ENCODE peak calls at places on chromosome 15, in nine cellular contexts. Y is mammary epithelial cell, G is PC-3, O is IMR-90, Z is K562, U is tibial nerve, M is neural progenitor cell, B is uterus, R is transverse colon. D is an unnamed sample. For H3K9me3, the result is how much of the 10 kb centered on the place peaks cover.

GRCh38 chr15:39530446-39531342 is 50.2 kb upstream of the THBS1 start:
- DNase-seq in Y (no peak), Z (no peak), G (no peak), B (no peak), U (no peak), M (no peak), O (peak), R (no peak), D (no peak)

GRCh38 chr15:71792521-71792920 is 17.8 kb upstream of the NR2E3 start:
- DNase-seq in R (no peak), Y (peak), O (peak), G (peak), M (no peak), Z (no peak), B (no peak), U (no peak), D (no peak)

GRCh38 chr15:64634576-64635485 is 140.6 kb downstream of the RBPMS2 start:
- DNase-seq in R (no peak), G (no peak), B (no peak), O (no peak), Y (no peak), U (no peak), M (peak), Z (no peak), D (peak)

GRCh38 chr15:45871121-45871855 is 236.5 kb downstream of the SQOR start:
- DNase-seq in G (peak), Z (no peak), B (no peak), M (no peak), R (peak), Y (peak), O (no peak), U (no peak), D (no peak)

GRCh38 chr15:70059476-70060213 is 38.1 kb downstream of the TLE3 start:
- DNase-seq in B (no peak), R (no peak), G (no peak), M (no peak), U (no peak), Y (no peak), Z (no peak), O (no peak), D (peak)

GRCh38 chr15:39110336-39110735 is 470.5 kb upstream of the THBS1 start:
- DNase-seq in Z (no peak), M (no peak), Y (peak), G (no peak), B (no peak), U (no peak), O (peak), R (no peak), D (no peak)

GRCh38 chr15:47398115-47398514 is 319.2 kb upstream of the SEMA6D start:
- DNase-seq in O (no peak), Z (no peak), U (no peak), M (no peak), Y (no peak), R (no peak), B (no peak), G (no peak), D (no peak)

GRCh38 chr15:58715266-58715917 is 34.1 kb downstream of the ADAM10 start:
- DNase-seq in U (no peak), G (no peak), R (no peak), O (no peak), Y (no peak), Z (no peak), B (no peak), M (no peak), D (no peak)

GRCh38 chr15:99997112-99997651 is 263.9 kb upstream of the LYSMD4 start:
- DNase-seq in M (no peak), Z (no peak), B (peak), Y (no peak), O (no peak), R (no peak), U (no peak), G (no peak), D (no peak)

GRCh38 chr15:68642491-68642845 is 63.7 kb downstream of the CORO2B start:
- DNase-seq in M (no peak), R (no peak), B (no peak), G (no peak), U (no peak), Y (no peak), Z (no peak), O (peak), D (no peak)

GRCh38 chr15:71974211-71974610 is 143.7 kb downstream of the MYO9A start:
- DNase-seq in Y (no peak), Z (no peak), M (no peak), O (no peak), G (no peak), B (no peak), R (no peak), U (no peak), D (no peak)

GRCh38 chr15:57923750-57924149 is 141.8 kb downstream of the ALDH1A2 start:
- DNase-seq in B (peak), G (no peak), U (no peak), Z (no peak), Y (no peak), M (no peak), O (no peak), R (peak), D (no peak)

GRCh38 chr15:41896566-41896965 is 2.7 kb upstream of the SPTBN5 start:
- DNase-seq in R (no peak), M (no peak), B (no peak), U (no peak), Y (no peak), O (no peak), Z (no peak), G (no peak), D (no peak)

DNA sequence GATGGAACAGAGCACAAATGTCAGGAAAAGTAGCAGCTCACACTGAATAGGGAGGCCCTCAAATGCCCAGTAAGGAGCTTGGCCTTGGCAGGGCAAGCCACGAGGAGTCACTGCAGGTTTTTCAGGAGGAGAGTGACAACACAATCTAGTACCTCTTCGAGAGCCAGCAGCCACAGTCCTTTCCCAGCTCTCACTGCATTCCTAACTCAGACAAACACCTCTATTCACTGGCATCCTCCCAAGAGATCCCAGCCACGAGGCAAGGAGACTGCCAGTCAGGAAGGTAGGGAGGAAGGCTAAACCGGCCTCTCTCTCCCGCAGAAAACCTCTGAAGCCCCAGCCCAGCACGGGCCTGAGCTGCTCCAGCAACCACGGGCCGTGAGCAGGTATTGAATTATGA is 146.0 kb upstream of the SMAD3 start:
- DNase-seq in O (no peak), B (no peak), G (no peak), U (no peak), Z (no peak), M (no peak), Y (no peak), R (no peak), D (no peak)
- H3K9me3 ChIP-seq in O (under half), B (under half), G (under half), U (under half), Z (under half), M (under half), Y (under half), R (under half), D (under half)

GRCh38 chr15:85800460-85801123 is 5.9 kb upstream of the KLHL25 start:
- DNase-seq in U (no peak), R (peak), Z (no peak), Y (peak), B (no peak), G (peak), O (peak), M (no peak), D (peak)
- TF ChIP-seq CTCF in U (no peak), R (peak), Z (no peak), Y (peak), B (no peak), G (peak), O (no peak), M (no peak), D (no peak)

GRCh38 chr15:90062729-90063684 is 39.3 kb downstream of the IDH2 start:
- DNase-seq in B (no peak), R (no peak), Y (no peak), G (no peak), O (no peak), Z (no peak), U (no peak), M (no peak), D (no peak)

GRCh38 chr15:90063733-90064247 is 38.5 kb downstream of the IDH2 start:
- DNase-seq in Y (no peak), R (peak), Z (peak), B (no peak), U (peak), M (no peak), O (no peak), G (no peak), D (no peak)

GRCh38 chr15:90060797-90061196 is 41.5 kb downstream of the IDH2 start:
- DNase-seq in O (no peak), G (no peak), R (no peak), Z (no peak), Y (no peak), B (no peak), M (no peak), U (no peak), D (no peak)

GRCh38 chr15:90059208-90059985 is 42.9 kb downstream of the IDH2 start:
- DNase-seq in O (no peak), M (no peak), U (peak), G (no peak), Z (peak), Y (no peak), B (no peak), R (peak), D (no peak)

DNA sequence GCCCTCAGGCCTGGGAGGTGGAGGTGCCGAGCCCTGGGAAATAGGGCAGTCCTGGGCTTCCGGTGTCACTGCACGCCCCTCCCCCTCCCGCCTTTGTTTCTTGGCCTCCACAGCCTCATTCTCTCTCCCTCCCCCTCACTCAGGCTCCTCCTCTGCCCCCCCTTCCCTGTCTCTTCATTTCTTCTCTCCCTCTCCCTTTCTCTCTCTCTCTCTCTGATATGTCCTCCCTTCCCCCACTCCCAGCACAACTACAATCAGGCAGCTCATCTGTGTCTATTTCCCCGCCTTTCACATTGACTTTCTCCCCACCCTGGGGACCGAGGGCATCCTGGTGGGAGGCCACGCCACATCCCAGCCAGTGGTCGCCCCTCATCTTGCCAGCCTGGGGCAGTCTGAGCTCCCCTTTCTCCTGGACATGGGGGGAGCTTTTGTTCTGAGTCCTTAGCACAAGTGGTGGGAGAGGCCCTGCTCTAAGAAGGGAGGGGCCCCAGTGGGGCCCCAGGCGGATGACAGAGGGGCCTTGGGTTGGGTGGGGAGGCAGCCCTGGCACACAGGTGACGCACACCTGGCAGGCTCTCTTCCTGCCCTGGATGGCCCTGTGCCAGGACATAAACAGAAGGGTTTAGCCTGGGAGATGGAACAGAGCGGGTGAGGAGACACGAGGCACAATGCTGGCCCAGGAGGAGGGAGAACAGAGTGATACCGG is 40.1 kb downstream of the IDH2 start:
- DNase-seq in R (peak), Y (peak), B (peak), Z (peak), O (no peak), M (peak), U (no peak), G (peak), D (no peak)
- H3K4me3 ChIP-seq in R (peak), Y (no peak), B (no peak), Z (no peak), O (no peak), M (no peak), U (no peak), G (no peak), D (no peak)

GRCh38 chr15:77775851-77776250 is 143.1 kb upstream of the LINGO1 start:
- DNase-seq in U (no peak), G (no peak), Y (no peak), O (no peak), B (no peak), R (no peak), M (no peak), Z (no peak), D (no peak)
- H3K9me3 ChIP-seq in U (under half), G (under half), Y (under half), O (under half), B (under half), R (under half), M (under half), Z (under half), D (under half)

GRCh38 chr15:31136612-31137328 is 35.2 kb upstream of the TRPM1 start:
- DNase-seq in Y (no peak), Z (no peak), G (no peak), B (no peak), R (no peak), M (no peak), U (no peak), O (no peak), D (no peak)

GRCh38 chr15:31135523-31135922 is 34.0 kb upstream of the TRPM1 start:
- DNase-seq in Z (no peak), O (no peak), B (no peak), M (no peak), U (no peak), Y (no peak), R (no peak), G (no peak), D (no peak)

GRCh38 chr15:31131853-31132375 is 30.4 kb upstream of the TRPM1 start:
- DNase-seq in Z (no peak), Y (no peak), G (no peak), U (no peak), M (no peak), B (no peak), R (no peak), O (no peak), D (no peak)

GRCh38 chr15:31133890-31134289 is 32.4 kb upstream of the TRPM1 start:
- DNase-seq in R (no peak), Z (no peak), Y (no peak), B (no peak), M (no peak), O (no peak), G (no peak), U (no peak), D (no peak)

GRCh38 chr15:31136016-31136415 is 34.5 kb upstream of the TRPM1 start:
- DNase-seq in Z (peak), G (no peak), U (no peak), Y (no peak), B (no peak), O (no peak), M (no peak), R (no peak), D (no peak)
- TF ChIP-seq CTCF in Z (peak), G (no peak), U (no peak), Y (no peak), B (no peak), O (no peak), M (peak), R (no peak), D (peak)

DNA sequence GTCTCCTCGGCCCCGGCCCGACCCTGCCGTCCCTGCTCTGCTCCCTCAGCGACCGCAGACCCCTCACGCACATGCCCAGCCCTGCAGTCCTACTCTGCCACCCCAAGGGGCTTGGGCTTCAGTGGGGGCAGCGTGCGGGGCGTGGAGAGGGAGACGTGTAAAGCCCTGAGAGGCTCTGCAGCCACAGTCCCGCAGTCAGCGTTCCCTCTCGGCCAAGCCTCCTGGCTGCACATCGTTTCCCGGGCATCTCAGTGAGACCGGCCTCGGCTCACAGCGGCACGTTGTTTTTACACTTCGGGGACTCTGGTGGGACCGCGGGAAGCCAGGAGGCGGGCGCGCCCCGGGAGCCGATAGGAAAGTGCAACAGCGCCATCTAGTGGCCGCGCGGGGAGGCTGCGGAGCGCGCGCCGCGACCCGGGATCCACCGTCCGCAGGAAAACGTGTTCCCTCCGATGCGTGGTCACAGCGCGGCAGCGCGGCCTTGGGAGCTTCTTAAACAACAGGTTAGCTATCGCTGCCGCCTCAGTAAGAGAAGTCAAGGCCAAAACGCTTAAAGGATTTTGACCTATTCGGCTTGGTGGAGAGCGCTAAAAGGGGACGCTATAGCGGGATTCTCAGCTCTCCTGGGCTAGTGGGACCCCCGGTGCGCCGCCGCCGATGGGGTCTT is 226.8 kb upstream of the IGF1R start:
- DNase-seq in R (peak), U (peak), O (peak), Y (peak), B (peak), M (peak), G (peak), Z (peak), D (peak)
- H3K4me3 ChIP-seq in R (peak), U (no peak), O (no peak), Y (no peak), B (peak), M (peak), G (peak), Z (no peak), D (peak)

GRCh38 chr15:25184356-25185155 is 229.8 kb downstream of the SNRPN start:
- DNase-seq in R (no peak), M (no peak), G (no peak), U (no peak), O (no peak), B (no peak), Z (no peak), Y (no peak), D (no peak)
- H3K9me3 ChIP-seq in R (under half), M (under half), G (under half), U (under half), O (half or more), B (under half), Z (under half), Y (under half), D (under half)

GRCh38 chr15:76328106-76328696 is 8.4 kb upstream of the ISL2 start:
- DNase-seq in O (no peak), R (no peak), G (no peak), B (no peak), Y (no peak), Z (no peak), U (no peak), M (no peak), D (no peak)

GRCh38 chr15:76332796-76333195 is 3.8 kb upstream of the ISL2 start:
- DNase-seq in G (no peak), M (no peak), Y (no peak), U (no peak), O (no peak), R (no peak), Z (no peak), B (no peak), D (no peak)

GRCh38 chr15:76327191-76328105 is 9.1 kb upstream of the ISL2 start:
- DNase-seq in R (no peak), G (peak), O (peak), Y (peak), B (no peak), U (no peak), M (no peak), Z (peak), D (no peak)

GRCh38 chr15:76328962-76329361 is 7.6 kb upstream of the ISL2 start:
- DNase-seq in B (no peak), R (no peak), M (no peak), G (peak), Z (no peak), U (no peak), O (peak), Y (peak), D (no peak)

DNA sequence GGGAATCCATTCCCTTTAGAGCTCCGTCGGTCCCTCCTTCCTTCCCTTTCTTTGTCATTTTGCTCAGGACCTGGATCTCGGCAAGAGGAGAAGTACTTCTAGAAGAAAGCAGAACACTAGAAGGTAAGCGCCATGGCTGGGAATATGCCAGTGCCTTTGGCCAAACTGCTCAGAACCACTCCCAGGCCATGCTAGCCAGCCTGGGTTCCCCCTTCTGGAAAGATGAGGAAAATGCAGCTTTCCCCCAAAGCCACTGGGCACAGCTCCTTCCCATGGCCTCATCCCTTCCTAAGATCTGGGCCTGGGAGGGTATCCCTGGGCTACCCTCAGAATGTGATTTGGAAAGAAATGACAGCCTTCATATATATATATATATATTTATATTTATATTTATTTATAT is 6.3 kb upstream of the ISL2 start:
- DNase-seq in R (peak), Y (peak), U (peak), O (peak), Z (peak), B (no peak), G (peak), M (peak), D (peak)
- TF ChIP-seq CTCF in R (peak), Y (peak), U (peak), O (peak), Z (peak), B (peak), G (peak), M (peak), D (peak)